ENCODE peak calls at places on chromosome 9, in six cellular contexts. L is AG09319, V is left lung, E is stomach, A is cardiac fibroblast, G is cardiac muscle cell. I is an unnamed sample.

GRCh38 chr9:78324682-78325081 is 27.8 kb downstream of the PSAT1 start:
- DNase-seq in L (no peak), V (no peak), E (no peak), A (no peak), G (no peak), I (no peak)

GRCh38 chr9:87678650-87679355 is 47.1 kb upstream of the CTSL start:
- DNase-seq in L (peak), V (no peak), E (peak), A (peak), G (peak), I (peak)

GRCh38 chr9:135552698-135553161 is 6.8 kb downstream of the OBP2A start:
- DNase-seq in L (no peak), V (no peak), E (no peak), A (no peak), G (no peak), I (no peak)

GRCh38 chr9:93955356-93956182 is 414 bp upstream of the BARX1 start:
- DNase-seq in L (no peak), V (no peak), E (no peak), A (no peak), G (no peak), I (no peak)

GRCh38 chr9:37033141-37033540 is 927 bp downstream of the PAX5 start:
- DNase-seq in L (no peak), V (no peak), E (no peak), A (no peak), G (no peak), I (no peak)

GRCh38 chr9:69389437-69389995 is 64.5 kb downstream of the ENTREP1 start:
- DNase-seq in L (no peak), V (no peak), E (no peak), A (no peak), G (peak), I (no peak)

GRCh38 chr9:116378873-116379272 is 225.3 kb downstream of the PAPPA start:
- DNase-seq in L (no peak), V (no peak), E (no peak), A (no peak), G (no peak), I (no peak)

GRCh38 chr9:94850540-94851434 is 124.3 kb downstream of the AOPEP start:
- DNase-seq in L (no peak), V (no peak), E (no peak), A (no peak), G (no peak), I (no peak)

GRCh38 chr9:117555964-117556629 is 141.2 kb upstream of the ASTN2 start:
- DNase-seq in L (no peak), V (peak), E (peak), A (peak), G (peak), I (peak)

GRCh38 chr9:76866689-76867088 is 39.2 kb downstream of the PRUNE2 start:
- DNase-seq in L (peak), V (no peak), E (no peak), A (peak), G (no peak), I (peak)

GRCh38 chr9:38259519-38260218 is 132.8 kb upstream of the ALDH1B1 start:
- DNase-seq in L (no peak), V (no peak), E (no peak), A (no peak), G (no peak), I (no peak)

GRCh38 chr9:16191691-16192402 is 639.0 kb downstream of the CCDC171 start:
- DNase-seq in L (peak), V (peak), E (peak), A (peak), G (peak), I (peak)

GRCh38 chr9:70477146-70477745 is 62.8 kb upstream of the KLF9 start:
- DNase-seq in L (no peak), V (no peak), E (no peak), A (peak), G (no peak), I (peak)

GRCh38 chr9:122197334-122197872 is 31.4 kb downstream of the LHX6 start:
- DNase-seq in L (no peak), V (no peak), E (no peak), A (no peak), G (no peak), I (no peak)

GRCh38 chr9:6247266-6247665 is 31.7 kb downstream of the IL33 start:
- DNase-seq in L (no peak), V (no peak), E (no peak), A (no peak), G (no peak), I (peak)

GRCh38 chr9:112074250-112075008 is 100.7 kb downstream of the SUSD1 start:
- DNase-seq in L (peak), V (no peak), E (peak), A (peak), G (peak), I (peak)

GRCh38 chr9:91502913-91503649 is 79.4 kb upstream of the NFIL3 start:
- DNase-seq in L (no peak), V (no peak), E (no peak), A (no peak), G (no peak), I (no peak)

GRCh38 chr9:79471577-79472543 is 99.9 kb upstream of the TLE4 start:
- DNase-seq in L (peak), V (no peak), E (peak), A (peak), G (peak), I (peak)

GRCh38 chr9:88781500-88782391 is 209.5 kb upstream of the S1PR3 start:
- DNase-seq in L (no peak), V (no peak), E (no peak), A (peak), G (peak), I (no peak)

GRCh38 chr9:115694991-115695390 is 458.6 kb upstream of the PAPPA start:
- DNase-seq in L (no peak), V (no peak), E (no peak), A (peak), G (no peak), I (no peak)

GRCh38 chr9:22237497-22238363 is 208.9 kb upstream of the DMRTA1 start:
- DNase-seq in L (peak), V (no peak), E (no peak), A (peak), G (no peak), I (peak)

GRCh38 chr9:114845373-114845772 is 39.5 kb upstream of the TNFSF15 start:
- DNase-seq in L (no peak), V (no peak), E (no peak), A (no peak), G (no peak), I (no peak)

GRCh38 chr9:137264067-137264466 is 8.9 kb downstream of the NELFB start:
- DNase-seq in L (no peak), V (no peak), E (no peak), A (no peak), G (no peak), I (no peak)
- TF ChIP-seq CTCF in L (no peak), V (no peak), E (no peak), A (no peak), G (no peak), I (no peak)

DNA sequence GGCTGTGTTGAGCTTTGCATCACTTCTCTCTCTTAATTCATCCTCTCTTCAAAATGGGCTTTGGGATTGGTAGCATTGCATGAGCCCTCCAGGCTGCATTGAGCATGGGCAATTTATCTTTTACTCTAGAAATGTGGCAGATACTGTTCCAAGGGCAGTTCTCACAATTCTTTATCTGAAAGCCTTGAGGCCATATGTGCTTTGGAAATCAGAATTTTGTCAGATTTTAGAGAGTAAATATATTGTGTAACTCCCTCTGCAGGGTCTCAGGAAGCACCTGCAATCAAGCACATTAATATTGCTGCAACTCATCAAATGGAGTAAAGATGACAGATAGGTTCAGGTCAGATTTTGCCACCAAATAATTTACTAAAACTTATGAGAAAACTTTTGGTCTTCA is 17.6 kb downstream of the ALDOB start:
- DNase-seq in L (no peak), V (no peak), E (no peak), A (no peak), G (no peak), I (no peak)
- TF ChIP-seq CTCF in L (no peak), V (no peak), E (no peak), A (no peak), G (no peak), I (no peak)

DNA sequence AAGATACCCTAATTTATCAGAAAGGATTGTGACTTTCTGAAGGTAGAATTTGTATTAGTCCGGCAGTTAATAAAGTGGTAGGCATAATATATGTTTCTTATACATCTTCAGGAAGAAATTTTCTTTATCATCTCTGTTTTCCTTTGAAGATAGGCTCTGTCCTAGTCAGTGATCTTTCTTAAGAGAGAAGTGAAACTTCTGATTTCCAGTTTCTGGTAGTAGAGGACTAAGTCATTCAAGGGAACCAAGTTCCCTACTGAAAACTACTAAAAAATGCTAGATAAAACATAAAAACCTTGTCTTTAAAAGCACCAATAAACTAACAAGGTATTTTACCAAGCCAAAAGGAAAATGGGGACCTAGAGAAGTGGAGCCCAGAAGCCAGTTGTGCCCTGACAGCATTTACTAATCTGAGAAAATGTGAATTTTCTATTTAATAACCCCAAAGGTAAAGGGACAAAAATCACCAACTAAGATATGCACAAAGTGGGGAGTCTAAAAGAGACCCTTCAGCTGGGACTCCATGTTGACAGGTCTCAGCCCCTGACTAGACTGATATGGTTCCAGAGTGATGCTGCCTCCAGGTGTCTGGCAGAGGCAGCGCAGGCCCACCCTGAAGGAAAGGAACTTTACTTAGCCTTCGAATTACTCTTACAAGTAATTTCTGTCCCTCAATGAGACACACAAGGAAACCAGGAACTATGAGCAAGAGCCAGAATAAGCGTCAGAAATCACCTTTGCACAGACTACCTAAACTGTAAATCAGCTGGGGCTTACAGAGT is 72.7 kb downstream of the FAM78A start:
- DNase-seq in L (no peak), V (no peak), E (no peak), A (no peak), G (no peak), I (no peak)
- TF ChIP-seq CTCF in L (peak), V (no peak), E (no peak), A (peak), G (no peak), I (no peak)

GRCh38 chr9:127224178-127224882 is 40.2 kb upstream of the GARNL3 start:
- DNase-seq in L (no peak), V (peak), E (peak), A (peak), G (peak), I (peak)
- TF ChIP-seq CTCF in L (peak), V (no peak), E (no peak), A (peak), G (peak), I (peak)

DNA sequence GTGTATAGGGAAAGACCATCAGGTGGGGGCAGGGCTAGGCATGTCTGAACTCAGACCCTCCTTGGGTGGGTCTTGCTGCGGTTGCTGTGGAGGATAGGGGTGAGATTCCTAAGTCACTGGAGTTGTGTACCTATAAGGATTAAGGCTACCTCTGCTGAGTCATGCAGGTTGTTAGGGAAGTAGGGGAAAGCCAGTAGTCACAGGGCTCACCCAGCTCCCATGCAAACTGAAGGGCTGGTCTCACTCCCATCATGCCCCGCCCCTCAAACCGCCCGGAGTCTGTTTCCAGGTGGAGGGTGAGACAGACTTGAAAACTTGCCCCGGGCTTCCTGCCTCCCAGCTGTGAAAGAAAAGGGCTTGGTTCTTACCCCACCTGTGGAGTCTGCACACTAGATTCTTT is 161.8 kb downstream of the CAVIN4 start:
- DNase-seq in L (no peak), V (no peak), E (no peak), A (no peak), G (no peak), I (peak)
- TF ChIP-seq CTCF in L (no peak), V (no peak), E (no peak), A (no peak), G (no peak), I (no peak)

GRCh38 chr9:96064838-96065481 is 189.5 kb downstream of the ERCC6L2 start:
- DNase-seq in L (no peak), V (no peak), E (no peak), A (no peak), G (no peak), I (no peak)

GRCh38 chr9:96062854-96063253 is 187.4 kb downstream of the ERCC6L2 start:
- DNase-seq in L (no peak), V (no peak), E (no peak), A (no peak), G (no peak), I (no peak)

GRCh38 chr9:96062051-96062450 is 186.6 kb downstream of the ERCC6L2 start:
- DNase-seq in L (no peak), V (no peak), E (no peak), A (peak), G (no peak), I (no peak)

GRCh38 chr9:96058218-96058617 is 182.7 kb downstream of the ERCC6L2 start:
- DNase-seq in L (no peak), V (no peak), E (no peak), A (no peak), G (no peak), I (no peak)

DNA sequence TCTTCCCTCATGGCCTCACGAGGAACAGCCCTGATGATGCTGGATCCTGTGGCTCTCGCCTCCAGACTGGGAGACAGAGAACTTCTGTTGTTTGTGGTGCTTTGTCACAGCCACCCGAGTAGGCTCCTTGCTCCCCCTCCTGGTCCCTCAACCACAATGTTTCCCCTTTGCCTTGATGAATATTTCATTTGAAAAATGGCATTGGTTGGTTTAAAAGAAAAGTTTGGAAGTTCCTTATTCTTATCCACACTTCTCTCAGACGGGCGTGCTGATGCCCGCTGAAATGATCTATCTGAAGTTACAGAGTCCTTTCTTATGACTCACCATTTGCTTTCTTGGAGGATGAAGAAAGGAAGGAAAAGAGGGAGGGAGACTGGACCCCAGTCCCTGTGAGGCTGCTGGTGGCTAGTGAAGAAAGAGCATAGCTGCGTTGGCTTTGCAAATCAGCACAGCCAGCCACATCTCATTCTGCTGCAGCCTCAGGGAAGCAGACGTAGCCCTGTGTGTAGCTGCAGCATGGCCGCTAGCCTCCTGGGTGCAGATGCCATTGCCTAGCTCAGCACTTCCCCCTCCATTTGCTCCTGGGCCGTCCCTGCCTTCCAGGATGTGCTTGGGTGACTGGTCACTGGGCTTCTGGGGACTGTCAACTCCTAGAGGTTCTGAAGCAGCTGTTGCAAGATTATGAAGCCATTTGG is 185.9 kb downstream of the ERCC6L2 start:
- DNase-seq in L (no peak), V (no peak), E (peak), A (peak), G (peak), I (peak)
- TF ChIP-seq CTCF in L (peak), V (no peak), E (peak), A (peak), G (peak), I (no peak)

GRCh38 chr9:106287108-106287631 is 575.8 kb upstream of the ZNF462 start:
- DNase-seq in L (no peak), V (no peak), E (peak), A (no peak), G (no peak), I (peak)

GRCh38 chr9:106288689-106289088 is 574.3 kb upstream of the ZNF462 start:
- DNase-seq in L (no peak), V (peak), E (no peak), A (no peak), G (no peak), I (no peak)

GRCh38 chr9:106286249-106286648 is 576.7 kb upstream of the ZNF462 start:
- DNase-seq in L (no peak), V (no peak), E (no peak), A (no peak), G (peak), I (peak)

DNA sequence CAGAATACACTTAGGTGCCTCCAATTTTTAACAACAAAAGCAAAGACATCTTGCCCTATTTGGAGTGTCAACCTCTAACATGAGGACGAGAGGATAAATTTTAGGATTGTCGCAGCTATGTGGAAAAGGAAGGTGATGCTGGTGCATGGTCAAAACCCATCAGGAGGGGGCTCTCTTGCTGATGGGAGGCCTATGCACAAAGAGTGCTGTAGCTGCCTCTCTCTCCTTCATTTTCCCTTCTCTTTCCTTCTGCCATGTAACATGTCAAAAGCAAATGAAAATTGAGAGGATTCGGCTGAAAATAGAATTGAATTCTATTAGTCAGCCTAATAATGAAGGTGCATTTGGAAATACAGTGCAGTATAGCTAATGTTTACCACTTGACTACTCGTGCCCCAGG is 578.7 kb upstream of the ZNF462 start:
- DNase-seq in L (no peak), V (no peak), E (no peak), A (no peak), G (peak), I (peak)
- TF ChIP-seq CTCF in L (no peak), V (no peak), E (no peak), A (no peak), G (peak), I (peak)

GRCh38 chr9:4269872-4270271 is 30.0 kb downstream of the GLIS3 start:
- DNase-seq in L (no peak), V (no peak), E (no peak), A (peak), G (no peak), I (no peak)
- TF ChIP-seq CTCF in L (no peak), V (no peak), E (no peak), A (no peak), G (no peak), I (no peak)

I was measured in bronchial epithelial cell.